ENCODE peak calls at places on chromosomes 7 and 10, in four cellular contexts. T is naive thymus-derived CD4-positive, alpha-beta T cell; F is PC-9; R is endothelial cell of umbilical vein. A is an unnamed sample.

GRCh38 chr10:89363766-89364407 is 14.0 kb upstream of the IFIT1B start:
- DNase-seq in T (no peak), F (no peak), R (no peak), A (no peak)

GRCh38 chr10:62638062-62638477 is 166.4 kb upstream of the ADO start:
- DNase-seq in T (no peak), F (no peak), R (no peak), A (no peak)

GRCh38 chr10:120076966-120077706 is 184.6 kb downstream of the SEC23IP start:
- DNase-seq in T (no peak), F (no peak), R (no peak), A (peak)

GRCh38 chr7:43479543-43479942 is 103.4 kb upstream of the STK17A start:
- DNase-seq in T (no peak), F (no peak), R (no peak), A (no peak)

GRCh38 chr7:139830779-139831498 is 1.9 kb downstream of the TBXAS1 start:
- DNase-seq in T (no peak), F (no peak), R (no peak), A (no peak)

GRCh38 chr7:155803418-155804376 is 8.6 kb downstream of the SHH start:
- DNase-seq in T (no peak), F (no peak), R (no peak), A (peak)

GRCh38 chr7:116859323-116859722 is 3.1 kb upstream of the CAPZA2 start:
- DNase-seq in T (no peak), F (peak), R (peak), A (no peak)

GRCh38 chr7:7969306-7970112 is 913 bp downstream of the GLCCI1 start:
- DNase-seq in T (peak), F (peak), R (peak), A (peak)

GRCh38 chr7:93027044-93027443 is 90.7 kb downstream of the SAMD9 start:
- DNase-seq in T (no peak), F (no peak), R (no peak), A (no peak)

GRCh38 chr10:101629781-101630419 is 41.8 kb downstream of the DPCD start:
- DNase-seq in T (no peak), F (no peak), R (no peak), A (no peak)

GRCh38 chr10:100007239-100008141 is 2.3 kb downstream of the DNMBP start:
- DNase-seq in T (no peak), F (no peak), R (peak), A (no peak)

GRCh38 chr7:132004528-132004927 is 448.1 kb upstream of the PODXL start:
- DNase-seq in T (no peak), F (no peak), R (no peak), A (no peak)

GRCh38 chr10:127720142-127720541 is 16.8 kb upstream of the FOXI2 start:
- DNase-seq in T (no peak), F (no peak), R (no peak), A (no peak)

GRCh38 chr10:133127291-133128125 is 32.5 kb upstream of the KNDC1 start:
- DNase-seq in T (no peak), F (no peak), R (no peak), A (peak)

GRCh38 chr10:127922675-127923366 is 15.9 kb downstream of the PTPRE start:
- DNase-seq in T (no peak), F (peak), R (peak), A (no peak)

GRCh38 chr7:75795831-75796285 is 17.7 kb downstream of the CCL24 start:
- DNase-seq in T (no peak), F (no peak), R (no peak), A (no peak)

GRCh38 chr10:131979336-131979735 is 2.4 kb downstream of the BNIP3 start:
- DNase-seq in T (no peak), F (no peak), R (no peak), A (no peak)
- H3K4me3 ChIP-seq in T (no peak), F (no peak), R (peak), A (peak)

DNA sequence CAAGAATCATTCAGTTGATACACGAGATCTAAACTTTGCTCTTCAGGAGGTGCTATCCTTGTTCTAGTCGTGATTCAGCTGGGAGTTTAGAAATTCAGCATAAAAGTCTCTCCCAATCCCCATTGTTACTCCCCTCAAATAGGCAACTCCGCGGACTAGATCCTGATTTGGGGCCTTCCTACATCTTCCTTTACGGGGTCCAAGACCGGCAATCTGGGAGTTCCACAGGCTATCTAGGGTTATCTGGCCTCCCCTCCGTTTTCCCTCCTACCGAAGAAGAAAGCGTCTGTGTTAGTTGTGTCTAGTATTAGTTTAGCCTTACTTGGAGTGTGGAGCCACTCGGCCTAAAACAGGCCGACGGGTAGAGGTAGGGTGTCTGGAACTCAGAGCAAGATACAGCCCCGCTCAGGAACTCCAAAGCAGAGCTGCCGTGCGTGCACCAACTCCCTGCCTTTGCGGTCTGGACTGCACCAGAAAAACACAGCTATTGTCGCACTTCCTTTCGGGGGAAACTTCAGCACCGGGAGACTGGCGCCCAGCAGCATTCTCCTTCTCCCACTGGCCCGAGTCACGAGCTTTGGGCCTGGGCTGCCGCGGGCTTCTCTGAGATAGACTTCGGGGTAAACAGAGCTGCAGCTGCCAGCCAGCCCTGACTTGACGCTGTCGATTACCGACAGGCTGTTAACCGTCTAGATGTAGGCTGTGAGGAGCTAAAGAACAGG is 1.5 kb upstream of the DLX5 start:
- DNase-seq in T (peak), F (no peak), R (peak), A (peak)
- H3K4me3 ChIP-seq in T (peak), F (no peak), R (no peak), A (no peak)

GRCh38 chr7:64308019-64308275 is 5.8 kb upstream of the ZNF736 start:
- DNase-seq in T (no peak), F (no peak), R (no peak), A (no peak)
- H3K4me3 ChIP-seq in T (peak), F (peak), R (no peak), A (no peak)

DNA sequence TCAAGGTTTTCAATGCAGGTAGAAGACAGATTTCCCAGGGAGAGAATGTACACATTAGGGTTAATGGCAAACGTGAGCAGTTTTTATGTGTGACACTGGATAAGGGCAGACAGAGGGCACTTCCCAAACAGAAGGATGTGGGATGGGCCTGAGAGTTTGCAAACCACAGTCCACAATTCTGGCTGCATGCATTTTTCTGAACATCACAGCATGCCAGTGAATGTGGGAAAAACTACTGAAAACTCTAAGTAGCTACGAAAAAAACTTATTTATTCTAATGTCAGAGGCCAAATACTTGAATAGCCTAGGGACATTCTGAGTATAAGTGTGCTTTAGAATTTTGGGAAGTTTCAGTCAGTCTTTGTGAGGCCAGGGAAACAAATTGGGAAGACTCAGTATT is 145.9 kb downstream of the NRCAM start:
- DNase-seq in T (no peak), F (no peak), R (peak), A (no peak)
- H3K4me3 ChIP-seq in T (no peak), F (no peak), R (no peak), A (no peak)

DNA sequence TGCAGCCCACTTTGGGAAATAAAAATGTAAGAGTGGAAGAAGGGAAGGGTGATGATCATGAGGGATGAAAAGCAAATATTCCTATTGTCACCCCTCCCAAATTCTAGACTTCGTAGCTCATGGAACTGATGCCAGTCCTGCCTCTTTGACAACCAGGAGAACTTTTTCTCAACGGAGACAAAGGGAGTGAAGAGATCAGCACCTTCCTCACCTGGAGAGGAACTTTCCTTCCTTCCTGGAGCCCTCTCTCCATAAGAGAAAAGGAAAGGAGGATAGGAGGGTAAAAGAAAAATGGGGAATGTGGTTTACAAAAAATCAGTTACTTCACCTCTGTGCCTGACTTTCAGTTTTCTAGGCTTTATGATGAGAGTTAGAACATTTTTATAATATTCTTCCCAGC is 3.4 kb downstream of the TBX20 start:
- DNase-seq in T (no peak), F (no peak), R (no peak), A (no peak)
- H3K4me3 ChIP-seq in T (no peak), F (no peak), R (no peak), A (no peak)

GRCh38 chr7:38178004-38178694 is at the start of gene STARD3NL:
- DNase-seq in T (peak), F (peak), R (peak), A (peak)

GRCh38 chr7:38177621-38178003 is 433 bp upstream of the STARD3NL start:
- DNase-seq in T (no peak), F (no peak), R (no peak), A (no peak)

GRCh38 chr7:38181111-38181510 is 3.1 kb downstream of the STARD3NL start:
- DNase-seq in T (no peak), F (no peak), R (peak), A (no peak)

GRCh38 chr7:38178695-38179344 is 775 bp downstream of the STARD3NL start:
- DNase-seq in T (peak), F (no peak), R (no peak), A (no peak)

GRCh38 chr7:38179719-38180333 is 1.8 kb downstream of the STARD3NL start:
- DNase-seq in T (no peak), F (no peak), R (peak), A (no peak)
- H3K4me3 ChIP-seq in T (no peak), F (no peak), R (peak), A (no peak)

GRCh38 chr10:124568858-124569622 is 107.4 kb downstream of the LHPP start:
- DNase-seq in T (no peak), F (no peak), R (no peak), A (peak)
- H3K4me3 ChIP-seq in T (no peak), F (no peak), R (no peak), A (no peak)

A was measured in H7.